ENCODE peak calls at places on chromosomes 2 and 18, in seven cellular contexts. S, C, D, L, U, J and N are unnamed samples.

GRCh38 chr2:219441451-219442205 is 7.0 kb downstream of the SPEG start:
- DNase-seq in S (peak), C (peak), D (no peak), L (peak), U (no peak), J (no peak), N (no peak)

GRCh38 chr2:64371727-64372126 is 82.2 kb upstream of the LGALSL start:
- DNase-seq in S (no peak), C (no peak), D (no peak), L (no peak), U (no peak), J (no peak), N (no peak)

GRCh38 chr18:79490593-79491551 is 95.1 kb downstream of the NFATC1 start:
- DNase-seq in S (no peak), C (no peak), D (no peak), L (no peak), U (no peak), J (no peak), N (no peak)

GRCh38 chr2:38076710-38077430 is 919 bp upstream of the CYP1B1 start:
- DNase-seq in S (peak), C (peak), D (no peak), L (peak), U (peak), J (peak), N (no peak)

GRCh38 chr2:223109341-223109740 is 57.4 kb downstream of the KCNE4 start:
- DNase-seq in S (no peak), C (peak), D (no peak), L (no peak), U (no peak), J (no peak), N (no peak)

GRCh38 chr2:20419752-20420151 is 27.1 kb upstream of the RHOB start:
- DNase-seq in S (no peak), C (no peak), D (no peak), L (no peak), U (no peak), J (no peak), N (no peak)

GRCh38 chr18:46250084-46250811 is 146.1 kb downstream of the HAUS1 start:
- DNase-seq in S (no peak), C (peak), D (no peak), L (peak), U (no peak), J (no peak), N (no peak)

GRCh38 chr2:239644016-239644415 is 243.2 kb upstream of the HDAC4 start:
- DNase-seq in S (no peak), C (no peak), D (no peak), L (peak), U (no peak), J (no peak), N (peak)

GRCh38 chr18:9914584-9915290 is 921 bp downstream of the VAPA start:
- DNase-seq in S (peak), C (peak), D (peak), L (peak), U (peak), J (peak), N (peak)

GRCh38 chr18:9701604-9702324 is 6.3 kb upstream of the RAB31 start:
- DNase-seq in S (no peak), C (no peak), D (no peak), L (no peak), U (no peak), J (no peak), N (no peak)

GRCh38 chr2:144424559-144425240 is 95.2 kb downstream of the ZEB2 start:
- DNase-seq in S (no peak), C (no peak), D (no peak), L (no peak), U (no peak), J (no peak), N (no peak)

GRCh38 chr2:152240559-152241231 is 65.1 kb upstream of the STAM2 start:
- DNase-seq in S (no peak), C (no peak), D (no peak), L (no peak), U (no peak), J (no peak), N (no peak)

GRCh38 chr2:165192729-165193128 is 11.1 kb downstream of the SCN3A start:
- DNase-seq in S (no peak), C (no peak), D (no peak), L (no peak), U (no peak), J (no peak), N (no peak)

GRCh38 chr2:8392098-8392844 is 289.6 kb upstream of the ID2 start:
- DNase-seq in S (no peak), C (no peak), D (no peak), L (peak), U (no peak), J (no peak), N (no peak)

GRCh38 chr2:8344725-8345124 is 337.1 kb upstream of the ID2 start:
- DNase-seq in S (no peak), C (no peak), D (no peak), L (no peak), U (no peak), J (no peak), N (no peak)